ENCODE peak calls at places on chromosomes 2 and 18, in six cellular contexts. One of them, this sample, is unnamed. For H3K4me1, the result is how much of the 10 kb centered on the place peaks cover.

GRCh38 chr2:64404002-64404731 is 49.8 kb upstream of the LGALSL start:
- DNase-seq in upper lobe of right lung: peak
- DNase-seq in right cardiac atrium: peak
- DNase-seq in esophagus squamous epithelium: peak
- DNase-seq in A549: no peak
- DNase-seq in heart right ventricle: peak
- DNase-seq in this sample: peak

GRCh38 chr2:191303349-191304005 is 58.3 kb downstream of the MYO1B start:
- DNase-seq in esophagus squamous epithelium: no peak
- DNase-seq in heart right ventricle: no peak
- DNase-seq in right cardiac atrium: no peak
- DNase-seq in upper lobe of right lung: no peak
- DNase-seq in A549: no peak
- DNase-seq in this sample: no peak

GRCh38 chr2:163768881-163769681 is 33.3 kb upstream of the FIGN start:
- DNase-seq in heart right ventricle: no peak
- DNase-seq in esophagus squamous epithelium: no peak
- DNase-seq in A549: no peak
- DNase-seq in upper lobe of right lung: no peak
- DNase-seq in right cardiac atrium: no peak
- DNase-seq in this sample: peak

GRCh38 chr18:23380001-23380550 is 73.0 kb upstream of the RIOK3 start:
- DNase-seq in A549: peak
- DNase-seq in upper lobe of right lung: peak
- DNase-seq in heart right ventricle: no peak
- DNase-seq in esophagus squamous epithelium: no peak
- DNase-seq in right cardiac atrium: peak
- DNase-seq in this sample: no peak

GRCh38 chr2:159617651-159618050 is 1.3 kb upstream of the BAZ2B start:
- DNase-seq in upper lobe of right lung: no peak
- DNase-seq in esophagus squamous epithelium: no peak
- DNase-seq in A549: peak
- DNase-seq in heart right ventricle: no peak
- DNase-seq in right cardiac atrium: no peak
- DNase-seq in this sample: peak

GRCh38 chr2:238947920-238948710 is 100.2 kb downstream of the TWIST2 start:
- DNase-seq in esophagus squamous epithelium: no peak
- DNase-seq in heart right ventricle: peak
- DNase-seq in A549: peak
- DNase-seq in right cardiac atrium: peak
- DNase-seq in upper lobe of right lung: peak
- DNase-seq in this sample: no peak

GRCh38 chr2:39488450-39488849 is 51.4 kb upstream of the MAP4K3 start:
- DNase-seq in upper lobe of right lung: no peak
- DNase-seq in heart right ventricle: no peak
- DNase-seq in esophagus squamous epithelium: no peak
- DNase-seq in A549: peak
- DNase-seq in right cardiac atrium: no peak
- DNase-seq in this sample: no peak

GRCh38 chr2:98123286-98123685 is 36.3 kb downstream of the VWA3B start:
- DNase-seq in A549: no peak
- DNase-seq in heart right ventricle: no peak
- DNase-seq in right cardiac atrium: no peak
- DNase-seq in upper lobe of right lung: no peak
- DNase-seq in esophagus squamous epithelium: no peak
- DNase-seq in this sample: no peak

GRCh38 chr2:149038442-149039212 is at the start of gene LYPD6B:
- DNase-seq in right cardiac atrium: no peak
- DNase-seq in upper lobe of right lung: peak
- DNase-seq in heart right ventricle: no peak
- DNase-seq in A549: no peak
- DNase-seq in esophagus squamous epithelium: no peak
- DNase-seq in this sample: peak

GRCh38 chr2:77571545-77571944 is 49.4 kb upstream of the LRRTM4 start:
- DNase-seq in A549: no peak
- DNase-seq in heart right ventricle: no peak
- DNase-seq in right cardiac atrium: no peak
- DNase-seq in upper lobe of right lung: no peak
- DNase-seq in esophagus squamous epithelium: no peak
- DNase-seq in this sample: no peak

GRCh38 chr2:231134910-231135650 is 10.2 kb upstream of the HTR2B start:
- DNase-seq in right cardiac atrium: no peak
- DNase-seq in A549: no peak
- DNase-seq in upper lobe of right lung: no peak
- DNase-seq in esophagus squamous epithelium: no peak
- DNase-seq in heart right ventricle: no peak
- DNase-seq in this sample: no peak

GRCh38 chr2:191481305-191482075 is 196.4 kb upstream of the NABP1 start:
- DNase-seq in A549: no peak
- DNase-seq in esophagus squamous epithelium: no peak
- DNase-seq in upper lobe of right lung: no peak
- DNase-seq in right cardiac atrium: no peak
- DNase-seq in heart right ventricle: no peak
- DNase-seq in this sample: no peak

GRCh38 chr2:11073251-11073650 is 82.0 kb upstream of the SLC66A3 start:
- DNase-seq in upper lobe of right lung: peak
- DNase-seq in A549: peak
- DNase-seq in heart right ventricle: no peak
- DNase-seq in esophagus squamous epithelium: no peak
- DNase-seq in right cardiac atrium: peak
- DNase-seq in this sample: peak

GRCh38 chr18:35512761-35513160 is 15.0 kb upstream of the INO80C start:
- DNase-seq in upper lobe of right lung: no peak
- DNase-seq in esophagus squamous epithelium: no peak
- DNase-seq in A549: no peak
- DNase-seq in heart right ventricle: no peak
- DNase-seq in right cardiac atrium: no peak
- DNase-seq in this sample: no peak

GRCh38 chr2:108630567-108631405 is 88.5 kb upstream of the RANBP2 start:
- DNase-seq in esophagus squamous epithelium: no peak
- DNase-seq in heart right ventricle: no peak
- DNase-seq in right cardiac atrium: no peak
- DNase-seq in upper lobe of right lung: no peak
- DNase-seq in A549: no peak
- DNase-seq in this sample: no peak

GRCh38 chr18:75854174-75854573 is 426.7 kb upstream of the SMIM21 start:
- DNase-seq in A549: peak
- DNase-seq in esophagus squamous epithelium: no peak
- DNase-seq in heart right ventricle: no peak
- DNase-seq in right cardiac atrium: no peak
- DNase-seq in upper lobe of right lung: no peak
- DNase-seq in this sample: no peak

GRCh38 chr2:117714110-117714509 is 100.4 kb upstream of the DDX18 start:
- DNase-seq in A549: no peak
- DNase-seq in right cardiac atrium: no peak
- DNase-seq in esophagus squamous epithelium: no peak
- DNase-seq in heart right ventricle: no peak
- DNase-seq in upper lobe of right lung: no peak
- DNase-seq in this sample: no peak

GRCh38 chr2:216316743-216317142 is 55.5 kb downstream of the MARCHF4 start:
- DNase-seq in esophagus squamous epithelium: no peak
- DNase-seq in right cardiac atrium: no peak
- DNase-seq in A549: peak
- DNase-seq in heart right ventricle: no peak
- DNase-seq in upper lobe of right lung: no peak
- DNase-seq in this sample: no peak

GRCh38 chr18:22337878-22338277 is 79.8 kb downstream of the CTAGE1 start:
- DNase-seq in upper lobe of right lung: no peak
- DNase-seq in right cardiac atrium: no peak
- DNase-seq in esophagus squamous epithelium: no peak
- DNase-seq in A549: no peak
- DNase-seq in heart right ventricle: no peak
- DNase-seq in this sample: no peak

GRCh38 chr2:7835693-7836680 is 845.9 kb upstream of the ID2 start:
- DNase-seq in upper lobe of right lung: no peak
- DNase-seq in esophagus squamous epithelium: no peak
- DNase-seq in heart right ventricle: no peak
- DNase-seq in right cardiac atrium: no peak
- DNase-seq in A549: no peak
- DNase-seq in this sample: peak

GRCh38 chr2:117972466-117973123 is 41.3 kb downstream of the CCDC93 start:
- DNase-seq in upper lobe of right lung: no peak
- DNase-seq in A549: peak
- DNase-seq in esophagus squamous epithelium: no peak
- DNase-seq in heart right ventricle: no peak
- DNase-seq in right cardiac atrium: no peak
- DNase-seq in this sample: no peak

GRCh38 chr2:101295895-101296294 is 12.6 kb downstream of the RNF149 start:
- DNase-seq in heart right ventricle: no peak
- DNase-seq in right cardiac atrium: no peak
- DNase-seq in A549: no peak
- DNase-seq in upper lobe of right lung: no peak
- DNase-seq in esophagus squamous epithelium: no peak
- DNase-seq in this sample: no peak
- H3K4me1 ChIP-seq in heart right ventricle: under half
- H3K4me1 ChIP-seq in right cardiac atrium: under half
- H3K4me1 ChIP-seq in A549: under half
- H3K4me1 ChIP-seq in upper lobe of right lung: under half
- H3K4me1 ChIP-seq in esophagus squamous epithelium: half or more
- H3K4me1 ChIP-seq in this sample: under half

DNA sequence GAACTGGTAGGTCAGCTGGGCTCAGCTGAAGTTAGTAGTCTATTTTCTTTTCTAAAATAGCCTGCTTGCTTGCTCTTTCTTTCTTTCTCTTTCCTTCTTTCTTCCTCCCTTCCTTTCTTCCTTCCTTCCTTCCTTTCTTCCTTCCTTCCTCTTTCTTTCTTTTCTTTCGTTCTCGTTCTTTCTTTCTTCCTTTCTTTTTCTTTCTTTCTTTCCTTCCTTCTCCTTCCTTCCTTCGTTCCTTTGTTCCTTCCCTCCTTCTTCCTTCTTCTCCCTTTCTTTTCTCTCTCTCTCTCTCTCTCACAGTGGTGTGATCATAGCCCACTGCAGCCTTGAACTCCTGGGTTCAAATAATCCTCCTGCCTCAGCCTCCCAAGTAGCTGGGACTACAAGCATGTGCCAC is 29.2 kb upstream of the KDM3A start:
- DNase-seq in A549: no peak
- DNase-seq in right cardiac atrium: no peak
- DNase-seq in esophagus squamous epithelium: no peak
- DNase-seq in heart right ventricle: no peak
- DNase-seq in upper lobe of right lung: no peak
- DNase-seq in this sample: no peak
- H3K4me3 ChIP-seq in A549: no peak
- H3K4me3 ChIP-seq in right cardiac atrium: no peak
- H3K4me3 ChIP-seq in esophagus squamous epithelium: no peak
- H3K4me3 ChIP-seq in heart right ventricle: no peak
- H3K4me3 ChIP-seq in upper lobe of right lung: no peak
- H3K4me3 ChIP-seq in this sample: no peak

GRCh38 chr2:71603851-71604708 is 150.7 kb downstream of the DYSF start:
- DNase-seq in A549: no peak
- DNase-seq in right cardiac atrium: no peak
- DNase-seq in upper lobe of right lung: peak
- DNase-seq in heart right ventricle: no peak
- DNase-seq in esophagus squamous epithelium: no peak
- DNase-seq in this sample: no peak
- H3K4me1 ChIP-seq in A549: under half
- H3K4me1 ChIP-seq in right cardiac atrium: under half
- H3K4me1 ChIP-seq in upper lobe of right lung: under half
- H3K4me1 ChIP-seq in heart right ventricle: under half
- H3K4me1 ChIP-seq in esophagus squamous epithelium: under half
- H3K4me1 ChIP-seq in this sample: under half

DNA sequence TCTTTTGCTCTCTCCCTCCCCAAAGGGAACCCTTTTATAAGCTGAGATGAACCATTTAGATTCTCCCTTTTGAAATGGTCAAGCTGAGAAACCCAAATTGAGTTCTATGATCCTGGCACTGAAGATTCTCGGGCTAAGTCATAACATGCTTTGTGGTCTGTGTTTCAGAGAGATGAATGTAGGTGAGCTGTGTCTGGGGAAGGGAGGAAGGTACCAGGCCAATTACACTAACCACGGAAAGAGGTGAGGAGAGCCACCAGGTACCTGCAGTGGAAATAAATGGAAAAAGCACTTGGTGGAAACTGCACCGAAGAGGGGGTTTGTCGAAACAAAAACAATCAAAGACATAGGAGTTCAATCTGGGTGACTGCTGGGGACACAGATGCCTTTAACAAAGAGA is 996 bp upstream of the MRPL44 start:
- DNase-seq in esophagus squamous epithelium: no peak
- DNase-seq in right cardiac atrium: no peak
- DNase-seq in heart right ventricle: no peak
- DNase-seq in upper lobe of right lung: no peak
- DNase-seq in A549: no peak
- DNase-seq in this sample: no peak
- H3K4me3 ChIP-seq in esophagus squamous epithelium: no peak
- H3K4me3 ChIP-seq in right cardiac atrium: peak
- H3K4me3 ChIP-seq in heart right ventricle: no peak
- H3K4me3 ChIP-seq in upper lobe of right lung: peak
- H3K4me3 ChIP-seq in A549: no peak
- H3K4me3 ChIP-seq in this sample: no peak

GRCh38 chr2:181785677-181786344 is 105.5 kb upstream of the NEUROD1 start:
- DNase-seq in esophagus squamous epithelium: no peak
- DNase-seq in right cardiac atrium: no peak
- DNase-seq in upper lobe of right lung: no peak
- DNase-seq in A549: peak
- DNase-seq in heart right ventricle: no peak
- DNase-seq in this sample: peak
- H3K4me1 ChIP-seq in esophagus squamous epithelium: under half
- H3K4me1 ChIP-seq in right cardiac atrium: under half
- H3K4me1 ChIP-seq in upper lobe of right lung: under half
- H3K4me1 ChIP-seq in A549: half or more
- H3K4me1 ChIP-seq in heart right ventricle: under half
- H3K4me1 ChIP-seq in this sample: under half

DNA sequence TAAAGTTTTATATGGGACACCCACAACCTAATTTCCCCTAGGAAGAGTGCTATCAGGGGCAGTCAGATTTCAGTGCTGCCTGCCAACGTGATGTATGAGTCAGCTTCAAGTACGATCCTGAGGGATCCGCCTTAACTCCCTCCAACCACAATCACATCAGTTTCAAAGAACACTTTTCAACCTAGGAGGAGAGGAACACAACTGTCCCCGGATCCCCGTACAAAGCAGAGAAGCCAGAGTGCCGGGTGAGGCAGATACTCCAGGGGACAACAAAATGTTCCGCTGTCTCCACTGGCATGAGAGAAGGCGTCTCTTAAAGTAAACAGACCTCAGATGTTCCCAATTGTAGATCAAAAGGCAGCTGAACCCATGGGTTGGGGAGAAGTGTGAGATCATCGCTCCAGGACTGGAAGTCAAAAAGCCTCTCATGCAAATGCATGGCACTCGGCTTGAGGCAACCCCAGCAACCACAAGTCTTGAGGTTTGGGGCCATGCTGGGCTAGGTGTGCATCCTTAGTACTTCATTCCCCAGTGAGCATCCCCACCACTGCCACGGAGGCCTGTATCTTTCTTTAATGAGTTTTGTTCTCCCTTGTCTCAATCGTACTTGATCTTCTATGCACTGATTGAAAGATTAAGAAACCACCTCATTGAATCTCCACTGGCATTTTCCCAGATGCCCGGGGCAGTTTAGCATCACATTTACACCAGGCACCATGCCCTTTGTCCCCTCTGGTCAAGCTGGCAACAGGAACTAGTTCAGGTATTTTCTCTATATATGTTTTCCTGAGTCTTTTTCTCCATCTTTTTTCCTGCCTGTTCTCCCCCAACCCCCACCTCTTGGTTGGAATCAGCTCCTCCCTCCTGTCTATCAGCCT is 91.0 kb upstream of the CCBE1 start:
- DNase-seq in A549: peak
- DNase-seq in right cardiac atrium: no peak
- DNase-seq in heart right ventricle: no peak
- DNase-seq in esophagus squamous epithelium: no peak
- DNase-seq in upper lobe of right lung: no peak
- DNase-seq in this sample: no peak
- H3K4me3 ChIP-seq in A549: no peak
- H3K4me3 ChIP-seq in right cardiac atrium: no peak
- H3K4me3 ChIP-seq in heart right ventricle: no peak
- H3K4me3 ChIP-seq in esophagus squamous epithelium: no peak
- H3K4me3 ChIP-seq in upper lobe of right lung: no peak
- H3K4me3 ChIP-seq in this sample: no peak

GRCh38 chr2:63058742-63059433 is 8.3 kb downstream of the OTX1 start:
- DNase-seq in right cardiac atrium: no peak
- DNase-seq in A549: no peak
- DNase-seq in heart right ventricle: no peak
- DNase-seq in upper lobe of right lung: no peak
- DNase-seq in esophagus squamous epithelium: no peak
- DNase-seq in this sample: no peak
- H3K4me1 ChIP-seq in right cardiac atrium: under half
- H3K4me1 ChIP-seq in A549: under half
- H3K4me1 ChIP-seq in heart right ventricle: half or more
- H3K4me1 ChIP-seq in upper lobe of right lung: under half
- H3K4me1 ChIP-seq in esophagus squamous epithelium: half or more
- H3K4me1 ChIP-seq in this sample: under half